ENCODE peak calls at places on chromosomes 3 and 15, in four cellular contexts. C is upper lobe of left lung, T is lower lobe of right lung, L is prostate gland. N is an unnamed sample.

GRCh38 chr3:142857056-142857455 is 31.8 kb downstream of the PCOLCE2 start:
- DNase-seq in C (no peak), T (no peak), L (no peak), N (no peak)

GRCh38 chr15:94670436-94671034 is 439.2 kb downstream of the MCTP2 start:
- DNase-seq in C (no peak), T (no peak), L (no peak), N (no peak)

GRCh38 chr3:189517981-189518380 is 113.2 kb upstream of the TP63 start:
- DNase-seq in C (no peak), T (no peak), L (no peak), N (no peak)

GRCh38 chr3:132242790-132243189 is 74.4 kb upstream of the ACP3 start:
- DNase-seq in C (no peak), T (no peak), L (peak), N (no peak)

GRCh38 chr15:51576911-51577500 is 45.6 kb downstream of the DMXL2 start:
- DNase-seq in C (peak), T (no peak), L (no peak), N (no peak)

GRCh38 chr3:156826144-156826895 is at the start of gene LEKR1:
- DNase-seq in C (peak), T (peak), L (peak), N (peak)

GRCh38 chr15:100210338-100210737 is 131.4 kb downstream of the ADAMTS17 start:
- DNase-seq in C (no peak), T (no peak), L (no peak), N (no peak)

GRCh38 chr3:37993811-37994638 is 3.4 kb downstream of the VILL start:
- DNase-seq in C (peak), T (peak), L (peak), N (peak)

GRCh38 chr3:171809513-171810277 is 588 bp downstream of the PLD1 start:
- DNase-seq in C (peak), T (peak), L (no peak), N (peak)

GRCh38 chr3:184687363-184688049 is 24.4 kb downstream of the MAGEF1 start:
- DNase-seq in C (peak), T (no peak), L (no peak), N (no peak)

GRCh38 chr3:96750094-96750767 is 64.2 kb upstream of the EPHA6 start:
- DNase-seq in C (no peak), T (no peak), L (no peak), N (no peak)

GRCh38 chr15:48671381-48672022 is 26.0 kb upstream of the FBN1 start:
- DNase-seq in C (no peak), T (no peak), L (no peak), N (no peak)

GRCh38 chr3:184491011-184491576 is 70.5 kb upstream of the EPHB3 start:
- DNase-seq in C (no peak), T (peak), L (no peak), N (no peak)

GRCh38 chr3:51245871-51246270 is 139.2 kb upstream of the MANF start:
- DNase-seq in C (no peak), T (no peak), L (no peak), N (no peak)

GRCh38 chr15:82942691-82943090 is 9.8 kb downstream of the HOMER2 start:
- DNase-seq in C (peak), T (peak), L (peak), N (no peak)

GRCh38 chr3:23079976-23080375 is 123.2 kb upstream of the UBE2E2 start:
- DNase-seq in C (no peak), T (no peak), L (peak), N (no peak)

GRCh38 chr3:33962383-33962782 is 164.0 kb downstream of the PDCD6IP start:
- DNase-seq in C (no peak), T (no peak), L (no peak), N (no peak)

GRCh38 chr15:69172854-69173253 is 12.4 kb downstream of the GLCE start:
- DNase-seq in C (no peak), T (no peak), L (no peak), N (no peak)

GRCh38 chr3:169658311-169658931 is 5.1 kb downstream of the MECOM start:
- DNase-seq in C (peak), T (no peak), L (no peak), N (no peak)

GRCh38 chr3:127288921-127289645 is 1.2 kb upstream of the PRR20G start:
- DNase-seq in C (no peak), T (no peak), L (no peak), N (no peak)

GRCh38 chr3:127789051-127789450 is 33.3 kb downstream of the MGLL start:
- DNase-seq in C (peak), T (no peak), L (no peak), N (no peak)

GRCh38 chr3:66038726-66039589 is at the start of gene MAGI1:
- DNase-seq in C (peak), T (peak), L (peak), N (no peak)

GRCh38 chr3:191235331-191236314 is 36.6 kb downstream of the OSTN start:
- DNase-seq in C (no peak), T (no peak), L (no peak), N (no peak)

GRCh38 chr3:95215437-95215836 is 1152.6 kb downstream of the NSUN3 start:
- DNase-seq in C (no peak), T (no peak), L (no peak), N (no peak)

GRCh38 chr3:2517479-2518188 is 419.0 kb downstream of the CNTN4 start:
- DNase-seq in C (no peak), T (no peak), L (no peak), N (no peak)

GRCh38 chr3:46098319-46098761 is 71.1 kb upstream of the XCR1 start:
- DNase-seq in C (peak), T (peak), L (no peak), N (no peak)

GRCh38 chr3:127585163-127585812 is 5.2 kb downstream of the TPRA1 start:
- DNase-seq in C (no peak), T (no peak), L (no peak), N (no peak)

GRCh38 chr3:45507820-45508317 is 86.7 kb upstream of the LIMD1 start:
- DNase-seq in C (no peak), T (no peak), L (no peak), N (no peak)

GRCh38 chr3:176724360-176724759 is 472.9 kb downstream of the TBL1XR1 start:
- DNase-seq in C (no peak), T (no peak), L (no peak), N (no peak)

GRCh38 chr3:146972726-146973125 is 367.6 kb upstream of the PLSCR5 start:
- DNase-seq in C (no peak), T (no peak), L (no peak), N (no peak)

GRCh38 chr3:171772427-171773056 is 37.7 kb downstream of the PLD1 start:
- DNase-seq in C (peak), T (no peak), L (peak), N (no peak)

GRCh38 chr3:77479021-77479420 is 439.1 kb downstream of the ROBO2 start:
- DNase-seq in C (no peak), T (no peak), L (no peak), N (no peak)

GRCh38 chr15:83658406-83658805 is 4.5 kb downstream of the ADAMTSL3 start:
- DNase-seq in C (no peak), T (no peak), L (no peak), N (no peak)

GRCh38 chr15:64010719-64011118 is 35.6 kb downstream of the DAPK2 start:
- DNase-seq in C (peak), T (peak), L (no peak), N (peak)

GRCh38 chr3:131591394-131591990 is 88.7 kb upstream of the MRPL3 start:
- DNase-seq in C (no peak), T (no peak), L (no peak), N (no peak)

GRCh38 chr3:121531269-121531668 is 14.5 kb downstream of the POLQ start:
- DNase-seq in C (no peak), T (no peak), L (no peak), N (no peak)

GRCh38 chr3:121529308-121529707 is 16.5 kb downstream of the POLQ start:
- DNase-seq in C (no peak), T (no peak), L (no peak), N (no peak)
- TF ChIP-seq CTCF in C (peak), T (peak), L (peak), N (no peak)

GRCh38 chr15:91050128-91050455 is 27.7 kb upstream of the VPS33B start:
- DNase-seq in C (no peak), T (no peak), L (no peak), N (no peak)
- TF ChIP-seq CTCF in C (no peak), T (no peak), L (no peak), N (no peak)

GRCh38 chr15:62554164-62554563 is 389.1 kb upstream of the C2CD4B start:
- DNase-seq in C (no peak), T (no peak), L (no peak), N (no peak)

GRCh38 chr15:62544446-62544845 is 379.4 kb upstream of the C2CD4B start:
- DNase-seq in C (no peak), T (no peak), L (no peak), N (no peak)

GRCh38 chr15:62547584-62547983 is 382.5 kb upstream of the C2CD4B start:
- DNase-seq in C (no peak), T (no peak), L (no peak), N (no peak)

GRCh38 chr15:62545392-62546227 is 380.5 kb upstream of the C2CD4B start:
- DNase-seq in C (no peak), T (no peak), L (peak), N (no peak)

DNA sequence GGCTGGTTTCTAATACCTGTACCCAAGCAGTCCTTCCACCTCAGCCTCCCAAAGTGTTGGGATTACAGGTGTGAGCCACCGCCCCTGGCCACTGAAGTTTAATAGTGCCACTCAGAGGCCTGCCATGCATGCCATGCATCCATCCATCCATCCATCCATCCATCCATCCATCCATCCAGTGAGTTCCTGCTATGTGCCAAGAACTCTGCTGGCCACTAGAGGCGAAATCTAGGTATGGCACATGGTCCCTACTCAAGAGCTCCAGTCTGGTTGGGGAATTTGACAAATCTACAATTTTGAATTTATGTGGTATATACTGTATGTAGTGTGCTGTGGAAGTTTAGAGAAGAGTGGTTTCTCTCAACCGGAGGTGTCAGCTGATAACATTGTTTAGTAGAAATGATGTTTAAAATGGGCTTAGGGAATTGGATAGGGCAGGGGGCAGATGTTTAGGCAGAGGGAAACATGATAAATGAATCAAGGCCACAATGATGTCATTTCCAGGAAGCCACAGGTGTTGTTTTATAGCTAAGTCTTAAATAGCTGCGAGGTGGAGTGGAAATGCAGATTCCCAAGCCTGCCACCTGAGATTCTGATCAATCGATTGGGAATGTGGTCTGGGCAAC is 384.4 kb upstream of the C2CD4B start:
- DNase-seq in C (no peak), T (no peak), L (no peak), N (no peak)
- TF ChIP-seq CTCF in C (peak), T (peak), L (peak), N (peak)

GRCh38 chr15:66077320-66077663 is 176.3 kb downstream of the MEGF11 start:
- DNase-seq in C (no peak), T (no peak), L (no peak), N (no peak)

GRCh38 chr15:66078929-66079275 is 174.6 kb downstream of the MEGF11 start:
- DNase-seq in C (no peak), T (no peak), L (no peak), N (no peak)

GRCh38 chr15:66078196-66078928 is 175.2 kb downstream of the MEGF11 start:
- DNase-seq in C (no peak), T (no peak), L (no peak), N (no peak)

GRCh38 chr15:66084704-66085103 is 168.8 kb downstream of the MEGF11 start:
- DNase-seq in C (no peak), T (no peak), L (no peak), N (no peak)

GRCh38 chr15:66080791-66081475 is 172.6 kb downstream of the MEGF11 start:
- DNase-seq in C (no peak), T (no peak), L (no peak), N (no peak)
- TF ChIP-seq CTCF in C (no peak), T (no peak), L (no peak), N (no peak)

GRCh38 chr15:44319385-44319784 is 30.9 kb downstream of the GOLM2 start:
- DNase-seq in C (no peak), T (no peak), L (no peak), N (no peak)
- TF ChIP-seq CTCF in C (no peak), T (no peak), L (no peak), N (no peak)

GRCh38 chr3:13391308-13391707 is 28.8 kb downstream of the NUP210 start:
- DNase-seq in C (no peak), T (no peak), L (no peak), N (no peak)
- TF ChIP-seq CTCF in C (no peak), T (no peak), L (no peak), N (peak)